ENCODE peak calls at places on chromosomes 11 and 22, in five cellular contexts. One of them, this sample, is unnamed.

GRCh38 chr22:46348099-46348695 is 12.7 kb downstream of the TRMU start:
- DNase-seq in IMR-90: no peak
- DNase-seq in neuronal stem cell: no peak
- DNase-seq in H1: no peak
- DNase-seq in mesenchymal stem cell: no peak
- DNase-seq in this sample: no peak

GRCh38 chr22:38923463-38924196 is 33.8 kb upstream of the APOBEC3A start:
- DNase-seq in IMR-90: peak; percentile 85
- DNase-seq in neuronal stem cell: no peak
- DNase-seq in H1: no peak
- DNase-seq in mesenchymal stem cell: peak; percentile 56
- DNase-seq in this sample: peak; percentile 23

GRCh38 chr22:40044870-40045834 is 50.4 kb downstream of the FAM83F start:
- DNase-seq in IMR-90: peak; percentile 15
- DNase-seq in neuronal stem cell: peak; percentile 43
- DNase-seq in H1: peak; percentile 74
- DNase-seq in mesenchymal stem cell: peak; percentile 49
- DNase-seq in this sample: peak; percentile 52

GRCh38 chr22:49961601-49962011 is 1.0 kb downstream of the PIM3 start:
- DNase-seq in IMR-90: no peak
- DNase-seq in neuronal stem cell: no peak
- DNase-seq in H1: no peak
- DNase-seq in mesenchymal stem cell: no peak
- DNase-seq in this sample: no peak

GRCh38 chr11:47551086-47551485 is 1.8 kb downstream of the CELF1 start:
- DNase-seq in IMR-90: peak; percentile 48
- DNase-seq in neuronal stem cell: no peak
- DNase-seq in H1: no peak
- DNase-seq in mesenchymal stem cell: peak; percentile 66
- DNase-seq in this sample: peak; percentile 73

GRCh38 chr11:30683176-30683575 is 97.0 kb upstream of the MPPED2 start:
- DNase-seq in IMR-90: peak; percentile 22
- DNase-seq in neuronal stem cell: no peak
- DNase-seq in H1: no peak
- DNase-seq in mesenchymal stem cell: no peak
- DNase-seq in this sample: no peak

GRCh38 chr11:125128450-125128849 is 17.0 kb upstream of the TMEM218 start:
- DNase-seq in IMR-90: peak; percentile 93
- DNase-seq in neuronal stem cell: no peak
- DNase-seq in H1: no peak
- DNase-seq in mesenchymal stem cell: peak; percentile 34
- DNase-seq in this sample: no peak

GRCh38 chr11:103055174-103055890 is 36.6 kb downstream of the DCUN1D5 start:
- DNase-seq in IMR-90: peak; percentile 65
- DNase-seq in neuronal stem cell: peak; percentile 3
- DNase-seq in H1: no peak
- DNase-seq in mesenchymal stem cell: peak; percentile 62
- DNase-seq in this sample: peak; percentile 28

GRCh38 chr22:37971475-37972434 is 12.6 kb downstream of the SOX10 start:
- DNase-seq in IMR-90: no peak
- DNase-seq in neuronal stem cell: no peak
- DNase-seq in H1: peak; percentile 71
- DNase-seq in mesenchymal stem cell: no peak
- DNase-seq in this sample: peak; percentile 59

GRCh38 chr11:36257351-36257750 is 31.9 kb downstream of the COMMD9 start:
- DNase-seq in IMR-90: peak; percentile 54
- DNase-seq in neuronal stem cell: no peak
- DNase-seq in H1: no peak
- DNase-seq in mesenchymal stem cell: peak; percentile 63
- DNase-seq in this sample: no peak

GRCh38 chr11:43547411-43547718 is 133.2 kb upstream of the HSD17B12 start:
- DNase-seq in IMR-90: no peak
- DNase-seq in neuronal stem cell: no peak
- DNase-seq in H1: peak; percentile 54
- DNase-seq in mesenchymal stem cell: no peak
- DNase-seq in this sample: no peak

GRCh38 chr11:62853279-62853965 is 14.0 kb upstream of the WDR74 start:
- DNase-seq in IMR-90: no peak
- DNase-seq in neuronal stem cell: no peak
- DNase-seq in H1: no peak
- DNase-seq in mesenchymal stem cell: no peak
- DNase-seq in this sample: no peak

GRCh38 chr22:38782402-38783094 is 11.4 kb downstream of the DNAL4 start:
- DNase-seq in IMR-90: peak; percentile 38
- DNase-seq in neuronal stem cell: no peak
- DNase-seq in H1: no peak
- DNase-seq in mesenchymal stem cell: no peak
- DNase-seq in this sample: peak; percentile 23

GRCh38 chr11:2996976-2997375 is 4.8 kb upstream of the NAP1L4 start:
- DNase-seq in IMR-90: no peak
- DNase-seq in neuronal stem cell: no peak
- DNase-seq in H1: no peak
- DNase-seq in mesenchymal stem cell: no peak
- DNase-seq in this sample: peak; percentile 18

GRCh38 chr11:130831506-130832385 is 84.5 kb downstream of the SNX19 start:
- DNase-seq in IMR-90: peak; percentile 22
- DNase-seq in neuronal stem cell: no peak
- DNase-seq in H1: no peak
- DNase-seq in mesenchymal stem cell: no peak
- DNase-seq in this sample: peak; percentile 38

GRCh38 chr11:29119116-29119515 is 897.7 kb downstream of the KCNA4 start:
- DNase-seq in IMR-90: peak; percentile 72
- DNase-seq in neuronal stem cell: no peak
- DNase-seq in H1: no peak
- DNase-seq in mesenchymal stem cell: peak; percentile 67
- DNase-seq in this sample: no peak

GRCh38 chr22:47127441-47127871 is 365.0 kb downstream of the TBC1D22A start:
- DNase-seq in IMR-90: no peak
- DNase-seq in neuronal stem cell: no peak
- DNase-seq in H1: no peak
- DNase-seq in mesenchymal stem cell: no peak
- DNase-seq in this sample: no peak

GRCh38 chr11:708511-708910 is 2.5 kb downstream of the EPS8L2 start:
- DNase-seq in IMR-90: no peak
- DNase-seq in neuronal stem cell: no peak
- DNase-seq in H1: no peak
- DNase-seq in mesenchymal stem cell: no peak
- DNase-seq in this sample: no peak

GRCh38 chr11:93605638-93606037 is 55.8 kb upstream of the CEP295 start:
- DNase-seq in IMR-90: no peak
- DNase-seq in neuronal stem cell: no peak
- DNase-seq in H1: no peak
- DNase-seq in mesenchymal stem cell: no peak
- DNase-seq in this sample: no peak

GRCh38 chr11:67274768-67275605 is 8.7 kb downstream of the GRK2 start:
- DNase-seq in IMR-90: no peak
- DNase-seq in neuronal stem cell: no peak
- DNase-seq in H1: no peak
- DNase-seq in mesenchymal stem cell: no peak
- DNase-seq in this sample: no peak

GRCh38 chr11:8028766-8029165 is 41.6 kb downstream of the EIF3F start:
- DNase-seq in IMR-90: no peak
- DNase-seq in neuronal stem cell: no peak
- DNase-seq in H1: peak; percentile 8
- DNase-seq in mesenchymal stem cell: no peak
- DNase-seq in this sample: no peak

GRCh38 chr22:27452916-27453315 is 348.6 kb downstream of the MN1 start:
- DNase-seq in IMR-90: no peak
- DNase-seq in neuronal stem cell: no peak
- DNase-seq in H1: no peak
- DNase-seq in mesenchymal stem cell: peak; percentile 20
- DNase-seq in this sample: peak; percentile 30

GRCh38 chr22:25747245-25747944 is 5.4 kb downstream of the MYO18B start:
- DNase-seq in IMR-90: peak; percentile 88
- DNase-seq in neuronal stem cell: no peak
- DNase-seq in H1: no peak
- DNase-seq in mesenchymal stem cell: peak; percentile 87
- DNase-seq in this sample: no peak

GRCh38 chr11:48041877-48042698 is 61.7 kb downstream of the PTPRJ start:
- DNase-seq in IMR-90: no peak
- DNase-seq in neuronal stem cell: no peak
- DNase-seq in H1: no peak
- DNase-seq in mesenchymal stem cell: no peak
- DNase-seq in this sample: no peak

GRCh38 chr11:62770778-62771143 is 435 bp upstream of the TAF6L start:
- DNase-seq in IMR-90: no peak
- DNase-seq in neuronal stem cell: no peak
- DNase-seq in H1: peak; percentile 65
- DNase-seq in mesenchymal stem cell: no peak
- DNase-seq in this sample: no peak

GRCh38 chr11:74636633-74637184 is 44.3 kb downstream of the POLD3 start:
- DNase-seq in IMR-90: peak; percentile 95
- DNase-seq in neuronal stem cell: no peak
- DNase-seq in H1: no peak
- DNase-seq in mesenchymal stem cell: peak; percentile 72
- DNase-seq in this sample: no peak

GRCh38 chr11:117868088-117868487 is 8.4 kb downstream of the FXYD6 start:
- DNase-seq in IMR-90: no peak
- DNase-seq in neuronal stem cell: no peak
- DNase-seq in H1: no peak
- DNase-seq in mesenchymal stem cell: no peak
- DNase-seq in this sample: no peak
- H3K23ac ChIP-seq in IMR-90: no peak overlapping the region
- H3K23ac ChIP-seq in neuronal stem cell: no peak overlapping the region
- H3K23ac ChIP-seq in H1: no peak overlapping the region
- H3K23ac ChIP-seq in mesenchymal stem cell: no peak overlapping the region
- H3K23ac ChIP-seq in this sample: no peak overlapping the region

GRCh38 chr11:27362032-27362431 is 983 bp downstream of the CCDC34 start:
- DNase-seq in IMR-90: no peak
- DNase-seq in neuronal stem cell: no peak
- DNase-seq in H1: no peak
- DNase-seq in mesenchymal stem cell: no peak
- DNase-seq in this sample: no peak

GRCh38 chr11:27362749-27363575 is at the start of gene CCDC34:
- DNase-seq in IMR-90: peak; percentile 90
- DNase-seq in neuronal stem cell: peak; percentile 93
- DNase-seq in H1: peak; percentile 91
- DNase-seq in mesenchymal stem cell: peak; percentile 93
- DNase-seq in this sample: peak; percentile 98

GRCh38 chr11:27367881-27368280 is 4.9 kb upstream of the CCDC34 start:
- DNase-seq in IMR-90: no peak
- DNase-seq in neuronal stem cell: no peak
- DNase-seq in H1: no peak
- DNase-seq in mesenchymal stem cell: no peak
- DNase-seq in this sample: no peak

GRCh38 chr11:27358306-27358705 is 4.7 kb downstream of the CCDC34 start:
- DNase-seq in IMR-90: no peak
- DNase-seq in neuronal stem cell: no peak
- DNase-seq in H1: no peak
- DNase-seq in mesenchymal stem cell: peak; percentile 41
- DNase-seq in this sample: no peak

DNA sequence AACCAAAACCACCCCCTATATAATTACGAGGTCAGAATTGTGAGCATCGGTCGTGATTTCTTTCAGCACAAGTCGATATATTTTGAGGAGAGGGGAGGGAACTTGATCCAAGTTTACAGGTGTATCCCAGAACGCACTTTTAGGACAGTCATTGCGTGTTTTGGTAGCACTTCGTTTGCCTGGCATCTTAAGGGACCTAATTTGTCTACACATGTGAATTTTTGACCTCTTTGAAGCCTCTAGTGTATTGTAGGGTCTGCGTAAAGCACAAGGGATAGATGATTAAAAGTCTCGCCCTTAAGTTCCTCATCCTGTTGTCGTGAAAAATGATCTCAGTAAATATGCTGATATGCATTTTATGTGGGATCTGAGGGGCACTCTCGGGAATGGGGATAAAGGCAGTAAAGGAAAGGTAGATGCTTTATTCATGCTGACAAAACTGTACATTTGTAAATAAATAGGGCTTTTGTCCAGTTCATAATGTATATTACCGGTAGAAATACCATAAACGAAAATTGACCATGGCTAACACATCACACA is 631 bp upstream of the CCDC34 start:
- DNase-seq in IMR-90: no peak
- DNase-seq in neuronal stem cell: no peak
- DNase-seq in H1: no peak
- DNase-seq in mesenchymal stem cell: no peak
- DNase-seq in this sample: no peak
- H3K4me3 ChIP-seq in IMR-90: peak overlapping the region; percentile 92
- H3K4me3 ChIP-seq in neuronal stem cell: peak overlapping the region; percentile 72
- H3K4me3 ChIP-seq in H1: peak overlapping the region; percentile 82
- H3K4me3 ChIP-seq in mesenchymal stem cell: peak overlapping the region; percentile 92
- H3K4me3 ChIP-seq in this sample: no peak overlapping the region

GRCh38 chr11:132895340-132895739 is 637.0 kb downstream of the OPCML start:
- DNase-seq in IMR-90: peak; percentile 96
- DNase-seq in neuronal stem cell: no peak
- DNase-seq in H1: no peak
- DNase-seq in mesenchymal stem cell: no peak
- DNase-seq in this sample: no peak
- H3K23ac ChIP-seq in IMR-90: no peak overlapping the region
- H3K23ac ChIP-seq in neuronal stem cell: no peak overlapping the region
- H3K23ac ChIP-seq in H1: no peak overlapping the region
- H3K23ac ChIP-seq in mesenchymal stem cell: no peak overlapping the region
- H3K23ac ChIP-seq in this sample: no peak overlapping the region

GRCh38 chr11:6403539-6403938 is 13.3 kb downstream of the SMPD1 start:
- DNase-seq in IMR-90: no peak
- DNase-seq in neuronal stem cell: no peak
- DNase-seq in H1: no peak
- DNase-seq in mesenchymal stem cell: no peak
- DNase-seq in this sample: no peak

GRCh38 chr11:6402061-6402470 is 11.8 kb downstream of the SMPD1 start:
- DNase-seq in IMR-90: no peak
- DNase-seq in neuronal stem cell: no peak
- DNase-seq in H1: no peak
- DNase-seq in mesenchymal stem cell: no peak
- DNase-seq in this sample: no peak

GRCh38 chr11:6401439-6401838 is 11.2 kb downstream of the SMPD1 start:
- DNase-seq in IMR-90: no peak
- DNase-seq in neuronal stem cell: no peak
- DNase-seq in H1: no peak
- DNase-seq in mesenchymal stem cell: no peak
- DNase-seq in this sample: no peak

GRCh38 chr11:6400431-6401345 is 10.4 kb downstream of the SMPD1 start:
- DNase-seq in IMR-90: no peak
- DNase-seq in neuronal stem cell: no peak
- DNase-seq in H1: no peak
- DNase-seq in mesenchymal stem cell: no peak
- DNase-seq in this sample: no peak

DNA sequence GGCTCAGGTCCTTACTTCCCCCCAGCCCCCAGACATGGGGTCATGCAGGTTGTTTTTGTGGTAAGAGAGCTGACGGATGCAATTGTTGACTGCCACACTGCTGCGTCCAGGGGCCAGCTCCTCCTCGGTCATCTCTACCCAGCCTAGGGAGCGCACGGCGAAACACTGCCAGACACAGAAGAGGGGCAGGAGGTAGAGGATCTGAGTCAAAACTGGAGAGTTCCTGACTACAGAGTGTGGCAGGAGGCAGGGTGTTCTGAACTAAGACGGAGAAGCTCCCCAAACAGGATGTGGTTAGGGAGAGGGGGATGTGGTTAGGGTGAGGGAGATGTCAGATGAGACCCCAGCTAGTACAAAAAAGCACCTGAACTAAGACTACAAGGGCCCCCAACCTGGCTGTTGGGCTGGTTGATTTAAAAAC is 12.3 kb downstream of the SMPD1 start:
- DNase-seq in IMR-90: peak; percentile 39
- DNase-seq in neuronal stem cell: no peak
- DNase-seq in H1: no peak
- DNase-seq in mesenchymal stem cell: peak; percentile 4
- DNase-seq in this sample: no peak
- H3K4me3 ChIP-seq in IMR-90: no peak overlapping the region
- H3K4me3 ChIP-seq in neuronal stem cell: no peak overlapping the region
- H3K4me3 ChIP-seq in H1: no peak overlapping the region
- H3K4me3 ChIP-seq in mesenchymal stem cell: no peak overlapping the region
- H3K4me3 ChIP-seq in this sample: no peak overlapping the region

GRCh38 chr11:131966667-131967066 is 596.3 kb downstream of the NTM start:
- DNase-seq in IMR-90: no peak
- DNase-seq in neuronal stem cell: no peak
- DNase-seq in H1: no peak
- DNase-seq in mesenchymal stem cell: no peak
- DNase-seq in this sample: no peak
- H3K23ac ChIP-seq in IMR-90: no peak overlapping the region
- H3K23ac ChIP-seq in neuronal stem cell: no peak overlapping the region
- H3K23ac ChIP-seq in H1: no peak overlapping the region
- H3K23ac ChIP-seq in mesenchymal stem cell: no peak overlapping the region
- H3K23ac ChIP-seq in this sample: no peak overlapping the region

This sample was measured in mesendoderm.